ENCODE peak calls at places on chromosomes 12 and 14, in five cellular contexts. One of them, this sample, is unnamed.

GRCh38 chr14:34826661-34827060 is 48.5 kb downstream of the BAZ1A start:
- DNase-seq in neural progenitor cell: no peak
- DNase-seq in astrocyte: peak; percentile 10
- DNase-seq in BE2C: no peak
- DNase-seq in colonic mucosa: no peak
- DNase-seq in this sample: no peak

GRCh38 chr12:11433664-11434063 is 38.3 kb upstream of the PRB2 start:
- DNase-seq in neural progenitor cell: no peak
- DNase-seq in colonic mucosa: no peak
- DNase-seq in BE2C: no peak
- DNase-seq in astrocyte: no peak
- DNase-seq in this sample: no peak

GRCh38 chr14:102654298-102654697 is 61.8 kb downstream of the RCOR1 start:
- DNase-seq in colonic mucosa: no peak
- DNase-seq in neural progenitor cell: no peak
- DNase-seq in BE2C: no peak
- DNase-seq in astrocyte: peak; percentile 18
- DNase-seq in this sample: no peak

GRCh38 chr14:101888182-101888581 is 76.2 kb upstream of the DYNC1H1 start:
- DNase-seq in BE2C: no peak
- DNase-seq in astrocyte: no peak
- DNase-seq in colonic mucosa: peak; percentile 10
- DNase-seq in neural progenitor cell: no peak
- DNase-seq in this sample: no peak

GRCh38 chr12:92735131-92735721 is 32.4 kb downstream of the PLEKHG7 start:
- DNase-seq in astrocyte: peak; percentile 95
- DNase-seq in neural progenitor cell: no peak
- DNase-seq in colonic mucosa: no peak
- DNase-seq in BE2C: no peak
- DNase-seq in this sample: no peak

GRCh38 chr12:94242871-94243270 is 94.5 kb downstream of the PLXNC1 start:
- DNase-seq in neural progenitor cell: no peak
- DNase-seq in colonic mucosa: no peak
- DNase-seq in BE2C: peak; percentile 49
- DNase-seq in astrocyte: no peak
- DNase-seq in this sample: no peak

GRCh38 chr12:13801543-13801942 is 179.9 kb downstream of the GRIN2B start:
- DNase-seq in astrocyte: no peak
- DNase-seq in BE2C: no peak
- DNase-seq in neural progenitor cell: no peak
- DNase-seq in colonic mucosa: no peak
- DNase-seq in this sample: no peak

GRCh38 chr14:63752449-63753169 is 24.7 kb upstream of the SGPP1 start:
- DNase-seq in neural progenitor cell: no peak
- DNase-seq in colonic mucosa: peak; percentile 26
- DNase-seq in BE2C: no peak
- DNase-seq in astrocyte: peak; percentile 76
- DNase-seq in this sample: no peak

GRCh38 chr14:63224196-63224595 is 20.0 kb downstream of the RHOJ start:
- DNase-seq in colonic mucosa: no peak
- DNase-seq in neural progenitor cell: peak; percentile 53
- DNase-seq in astrocyte: peak; percentile 80
- DNase-seq in BE2C: no peak
- DNase-seq in this sample: no peak

GRCh38 chr12:110254971-110255540 is 26.0 kb upstream of the ATP2A2 start:
- DNase-seq in astrocyte: no peak
- DNase-seq in BE2C: no peak
- DNase-seq in colonic mucosa: no peak
- DNase-seq in neural progenitor cell: no peak
- DNase-seq in this sample: no peak

GRCh38 chr12:6961695-6962284 is 8.7 kb downstream of the PHB2 start:
- DNase-seq in BE2C: peak; percentile 90
- DNase-seq in neural progenitor cell: peak; percentile 89
- DNase-seq in astrocyte: peak; percentile 70
- DNase-seq in colonic mucosa: peak; percentile 78
- DNase-seq in this sample: peak; percentile 91

GRCh38 chr14:32608880-32609279 is 279.8 kb downstream of the AKAP6 start:
- DNase-seq in neural progenitor cell: peak; percentile 34
- DNase-seq in astrocyte: peak; percentile 90
- DNase-seq in BE2C: no peak
- DNase-seq in colonic mucosa: no peak
- DNase-seq in this sample: no peak

GRCh38 chr12:89525002-89525823 is 617 bp upstream of the GALNT4 start:
- DNase-seq in astrocyte: peak; percentile 29
- DNase-seq in neural progenitor cell: peak; percentile 73
- DNase-seq in BE2C: peak; percentile 57
- DNase-seq in colonic mucosa: peak; percentile 77
- DNase-seq in this sample: peak; percentile 62

GRCh38 chr14:96735509-96735908 is 61.7 kb upstream of the VRK1 start:
- DNase-seq in BE2C: no peak
- DNase-seq in colonic mucosa: no peak
- DNase-seq in neural progenitor cell: no peak
- DNase-seq in astrocyte: no peak
- DNase-seq in this sample: no peak

GRCh38 chr14:81535399-81536124 is 1.9 kb upstream of the SEL1L start:
- DNase-seq in astrocyte: no peak
- DNase-seq in colonic mucosa: no peak
- DNase-seq in BE2C: no peak
- DNase-seq in neural progenitor cell: no peak
- DNase-seq in this sample: peak; percentile 43

GRCh38 chr14:86035882-86036281 is 505.9 kb downstream of the FLRT2 start:
- DNase-seq in colonic mucosa: no peak
- DNase-seq in astrocyte: no peak
- DNase-seq in BE2C: peak; percentile 43
- DNase-seq in neural progenitor cell: peak; percentile 34
- DNase-seq in this sample: peak; percentile 9

DNA sequence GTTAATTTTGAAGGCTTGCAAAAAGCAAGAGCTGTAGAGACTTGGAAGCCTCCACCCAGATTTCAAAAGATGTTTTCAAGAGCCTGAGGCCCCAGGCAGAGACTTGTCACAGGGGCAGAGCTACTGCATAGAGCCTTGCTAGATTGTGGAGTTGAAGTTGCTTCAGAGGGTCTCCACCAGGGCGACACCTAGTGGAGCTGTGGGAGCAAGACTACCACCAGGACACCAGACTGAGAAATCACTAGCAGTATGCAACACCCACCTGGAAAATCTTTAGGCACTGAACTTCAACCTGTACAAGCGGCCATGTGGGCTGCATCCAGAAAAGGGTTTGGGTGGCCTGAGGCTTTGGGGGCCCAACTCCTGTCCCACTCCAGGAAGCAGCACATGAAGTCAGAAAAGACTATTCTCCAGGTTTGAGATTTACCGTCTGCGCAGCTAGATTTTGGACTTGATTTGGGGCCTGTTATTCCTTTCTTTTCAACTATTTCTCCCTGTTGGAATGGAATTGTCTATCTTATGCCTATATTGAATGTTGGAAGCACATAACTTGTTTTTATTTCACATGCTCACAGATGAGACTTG is 508.5 kb downstream of the FLRT2 start:
- DNase-seq in neural progenitor cell: peak; percentile 55
- DNase-seq in BE2C: peak; percentile 60
- DNase-seq in astrocyte: peak; percentile 20
- DNase-seq in colonic mucosa: peak; percentile 19
- DNase-seq in this sample: peak; percentile 39
- TF ChIP-seq CTCF in neural progenitor cell: peak; percentile 75
- TF ChIP-seq CTCF in BE2C: peak; percentile 90
- TF ChIP-seq CTCF in astrocyte: peak; percentile 74
- TF ChIP-seq CTCF in colonic mucosa: no peak
- TF ChIP-seq CTCF in this sample: peak; percentile 69

GRCh38 chr14:44960146-44960545 is 1.6 kb downstream of the KLHL28 start:
- DNase-seq in astrocyte: no peak
- DNase-seq in neural progenitor cell: no peak
- DNase-seq in BE2C: no peak
- DNase-seq in colonic mucosa: no peak
- DNase-seq in this sample: peak; percentile 19
- H3K4me3 ChIP-seq in astrocyte: peak overlapping the region; percentile 97
- H3K4me3 ChIP-seq in neural progenitor cell: peak overlapping the region; percentile 78
- H3K4me3 ChIP-seq in BE2C: peak overlapping the region; percentile 97
- H3K4me3 ChIP-seq in colonic mucosa: peak overlapping the region; percentile 63
- H3K4me3 ChIP-seq in this sample: peak overlapping the region; percentile 81

GRCh38 chr12:124720019-124720686 is 143.5 kb downstream of the SCARB1 start:
- DNase-seq in colonic mucosa: no peak
- DNase-seq in astrocyte: peak; percentile 88
- DNase-seq in neural progenitor cell: no peak
- DNase-seq in BE2C: peak; percentile 41
- DNase-seq in this sample: no peak
- TF ChIP-seq CTCF in colonic mucosa: no peak
- TF ChIP-seq CTCF in astrocyte: peak; percentile 16
- TF ChIP-seq CTCF in neural progenitor cell: no peak
- TF ChIP-seq CTCF in BE2C: peak; percentile 55
- TF ChIP-seq CTCF in this sample: no peak

GRCh38 chr12:48185181-48185919 is 1.9 kb downstream of the CCDC184 start:
- DNase-seq in colonic mucosa: no peak
- DNase-seq in BE2C: no peak
- DNase-seq in astrocyte: no peak
- DNase-seq in neural progenitor cell: peak; percentile 52
- DNase-seq in this sample: no peak
- H3K4me3 ChIP-seq in colonic mucosa: no peak overlapping the region
- H3K4me3 ChIP-seq in BE2C: peak overlapping the region; percentile 66
- H3K4me3 ChIP-seq in astrocyte: no peak overlapping the region
- H3K4me3 ChIP-seq in neural progenitor cell: peak overlapping the region; percentile 76
- H3K4me3 ChIP-seq in this sample: no peak overlapping the region

GRCh38 chr12:117227000-117227653 is 36.9 kb upstream of the FBXO21 start:
- DNase-seq in astrocyte: no peak
- DNase-seq in colonic mucosa: no peak
- DNase-seq in BE2C: no peak
- DNase-seq in neural progenitor cell: peak; percentile 26
- DNase-seq in this sample: no peak
- TF ChIP-seq CTCF in astrocyte: no peak
- TF ChIP-seq CTCF in colonic mucosa: no peak
- TF ChIP-seq CTCF in BE2C: no peak
- TF ChIP-seq CTCF in neural progenitor cell: peak; percentile 13
- TF ChIP-seq CTCF in this sample: no peak

This sample was measured in GM12865.